ENCODE peak calls at places on chromosomes 3 and 15, in eight cellular contexts. D is neural progenitor cell, I is right cardiac atrium, U is keratinocyte, J is endothelial cell of umbilical vein, R is adrenal gland, B is Caco-2, T is BE2C. M is an unnamed sample.

GRCh38 chr3:83902842-83903241 is 1055.9 kb upstream of the CADM2 start:
- DNase-seq in U (no peak), T (no peak), J (no peak), B (no peak), I (no peak), D (no peak), R (no peak), M (no peak)

GRCh38 chr3:114370537-114371174 is 76.8 kb downstream of the TIGIT start:
- DNase-seq in U (no peak), I (no peak), D (peak; percentile 26), B (peak; percentile 67), J (no peak), T (no peak), R (no peak), M (no peak)

GRCh38 chr3:33075996-33076395 is 20.9 kb downstream of the GLB1 start:
- DNase-seq in U (no peak), T (no peak), B (peak; percentile 32), J (no peak), R (peak; percentile 79), I (no peak), D (no peak), M (no peak)

GRCh38 chr15:38398134-38398533 is 55.8 kb upstream of the FAM98B start:
- DNase-seq in D (no peak), R (peak; percentile 58), J (peak; percentile 73), T (no peak), U (peak; percentile 40), B (no peak), I (peak; percentile 83), M (no peak)

GRCh38 chr15:101440846-101441590 is 48.5 kb downstream of the PCSK6 start:
- DNase-seq in T (no peak), J (no peak), B (no peak), I (no peak), R (no peak), U (no peak), D (no peak), M (no peak)

GRCh38 chr3:30721314-30721634 is 114.9 kb downstream of the TGFBR2 start:
- DNase-seq in U (no peak), I (no peak), B (no peak), D (no peak), T (no peak), R (no peak), J (no peak), M (no peak)

GRCh38 chr3:32048487-32049174 is 57.8 kb upstream of the GPD1L start:
- DNase-seq in J (no peak), T (no peak), B (no peak), D (no peak), I (no peak), R (no peak), U (no peak), M (no peak)

GRCh38 chr15:94487635-94488034 is 256.3 kb downstream of the MCTP2 start:
- DNase-seq in U (no peak), R (no peak), J (no peak), D (no peak), B (no peak), I (no peak), T (no peak), M (no peak)

GRCh38 chr15:89330119-89330518 is 4.5 kb downstream of the POLG start:
- DNase-seq in T (no peak), I (peak; percentile 40), B (no peak), R (no peak), U (no peak), D (no peak), J (no peak), M (no peak)

GRCh38 chr3:42002790-42003189 is 40.9 kb upstream of the ULK4 start:
- DNase-seq in I (no peak), U (no peak), R (no peak), B (no peak), T (no peak), J (no peak), D (no peak), M (no peak)

GRCh38 chr15:30906366-30906765 is 2.7 kb downstream of the FAN1 start:
- DNase-seq in J (no peak), B (no peak), D (no peak), R (no peak), T (no peak), I (no peak), U (no peak), M (no peak)

GRCh38 chr15:64895285-64896065 is 16.2 kb upstream of the ANKDD1A start:
- DNase-seq in R (peak; percentile 62), U (no peak), B (no peak), D (no peak), T (no peak), J (peak; percentile 53), I (peak; percentile 65), M (no peak)
- H3K4me1 ChIP-seq in R (peaks cover 46% of the 10 kb centered on the region), U (peaks cover 34% of the 10 kb centered on the region), B (peaks cover 18% of the 10 kb centered on the region), D (peaks cover 38% of the 10 kb centered on the region), T (no peaks in the 10 kb centered on the region), J (peaks cover 44% of the 10 kb centered on the region), I (peaks cover 19% of the 10 kb centered on the region), M (peaks cover 13% of the 10 kb centered on the region)

DNA sequence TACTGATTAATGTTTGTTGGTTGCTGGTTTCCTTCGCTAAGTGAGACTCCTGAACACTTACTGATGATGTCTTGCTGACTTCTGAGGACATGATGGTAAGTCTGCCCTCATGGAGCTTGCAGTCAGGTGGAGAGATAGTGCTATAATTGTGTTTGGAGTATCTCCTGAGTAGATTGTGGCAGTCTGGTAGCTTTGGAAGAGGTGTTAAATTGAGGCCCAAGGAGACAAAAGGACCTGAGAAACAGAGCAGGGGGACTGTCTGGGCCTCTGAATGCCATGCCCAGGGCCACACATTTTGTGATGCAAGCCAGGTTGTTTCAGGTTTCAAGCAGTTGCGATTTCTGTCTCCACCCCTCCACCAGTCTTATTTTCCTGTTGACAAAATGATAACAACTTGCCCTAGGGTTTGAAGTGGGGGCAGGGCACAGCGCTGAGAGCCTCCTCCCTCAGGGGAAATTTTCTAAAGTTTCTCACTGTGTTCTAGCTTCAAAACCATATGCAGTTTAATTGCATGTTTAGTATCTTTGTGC is 16.7 kb downstream of the SMAD3 start:
- DNase-seq in I (no peak), B (peak; percentile 60), D (no peak), R (no peak), T (no peak), U (no peak), J (peak; percentile 38), M (no peak)
- H3K4me1 ChIP-seq in I (peaks cover 37% of the 10 kb centered on the region), B (peaks cover 30% of the 10 kb centered on the region), D (peaks cover 42% of the 10 kb centered on the region), R (peaks cover 15% of the 10 kb centered on the region), T (peaks cover under 1% of the 10 kb centered on the region), U (peaks cover 76% of the 10 kb centered on the region), J (peaks cover 76% of the 10 kb centered on the region), M (peaks cover 11% of the 10 kb centered on the region)

GRCh38 chr3:981156-981555 is 111.7 kb upstream of the CNTN6 start:
- DNase-seq in R (no peak), J (no peak), D (no peak), T (no peak), B (no peak), I (no peak), U (no peak), M (no peak)
- H3K4me1 ChIP-seq in R (no peaks in the 10 kb centered on the region), J (no peaks in the 10 kb centered on the region), D (no peaks in the 10 kb centered on the region), T (no peaks in the 10 kb centered on the region), B (no peaks in the 10 kb centered on the region), I (no peaks in the 10 kb centered on the region), U (no peaks in the 10 kb centered on the region), M (no peaks in the 10 kb centered on the region)

DNA sequence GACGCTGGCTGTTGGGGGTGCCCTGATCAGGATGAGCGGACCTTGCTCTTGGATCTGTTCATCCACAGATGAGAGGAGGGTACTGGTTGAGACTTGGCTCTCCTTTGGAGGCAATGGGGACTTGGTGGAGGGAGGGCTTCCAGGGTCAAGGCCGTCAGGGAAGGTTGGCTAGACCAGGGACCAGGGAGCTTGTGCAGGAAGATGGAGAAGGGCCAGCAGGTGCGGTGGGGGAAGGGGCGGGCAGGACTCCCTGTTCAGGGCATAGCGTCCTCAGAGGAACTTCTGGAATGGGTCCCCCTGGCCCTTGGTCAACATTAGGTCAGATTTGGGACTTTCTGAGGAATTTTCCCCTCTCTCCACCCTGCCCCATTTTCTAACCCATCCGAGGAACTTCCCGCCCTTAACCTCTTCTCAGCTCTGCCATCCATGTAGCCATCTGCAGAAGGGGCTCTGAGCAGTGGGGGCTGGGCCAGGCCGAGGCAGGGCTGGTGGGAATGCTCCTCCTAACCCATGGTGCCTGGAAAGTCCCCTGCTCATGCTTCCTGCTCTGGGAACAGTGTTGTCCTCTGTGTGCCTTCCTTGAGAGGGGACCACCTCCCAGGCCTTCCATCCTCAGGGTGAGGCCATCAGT is 11.5 kb downstream of the SNX33 start:
- DNase-seq in I (peak; percentile 62), J (no peak), D (no peak), B (no peak), U (no peak), R (no peak), T (no peak), M (no peak)
- H3K4me1 ChIP-seq in I (peaks cover 9% of the 10 kb centered on the region), J (peaks cover 5% of the 10 kb centered on the region), D (no peaks in the 10 kb centered on the region), B (peaks cover 46% of the 10 kb centered on the region), U (peaks cover 63% of the 10 kb centered on the region), R (no peaks in the 10 kb centered on the region), T (peaks cover 12% of the 10 kb centered on the region), M (peaks cover 7% of the 10 kb centered on the region)

M was measured in uterus.